ENCODE peak calls at places on chromosomes 2 and 18, in six cellular contexts. One of them, this sample, is unnamed.

GRCh38 chr2:110678457-110679336 is 834 bp upstream of the BUB1 start:
- DNase-seq in adrenal gland: peak
- DNase-seq in activated naive CD8-positive, alpha-beta T cell treated with anti-CD3 and anti-CD28 coated beads for 36 hours: peak
- DNase-seq in epithelial cell of esophagus: no peak
- DNase-seq in Daoy: peak
- DNase-seq in prostate gland: peak
- DNase-seq in this sample: no peak

GRCh38 chr2:10440736-10441135 is 7.4 kb downstream of the ODC1 start:
- DNase-seq in epithelial cell of esophagus: no peak
- DNase-seq in prostate gland: no peak
- DNase-seq in activated naive CD8-positive, alpha-beta T cell treated with anti-CD3 and anti-CD28 coated beads for 36 hours: no peak
- DNase-seq in adrenal gland: no peak
- DNase-seq in Daoy: no peak
- DNase-seq in this sample: no peak

GRCh38 chr2:20391951-20392699 is 41.5 kb upstream of the PUM2 start:
- DNase-seq in activated naive CD8-positive, alpha-beta T cell treated with anti-CD3 and anti-CD28 coated beads for 36 hours: no peak
- DNase-seq in Daoy: peak
- DNase-seq in epithelial cell of esophagus: peak
- DNase-seq in prostate gland: no peak
- DNase-seq in adrenal gland: peak
- DNase-seq in this sample: no peak

GRCh38 chr2:145341536-145341935 is 821.6 kb upstream of the ZEB2 start:
- DNase-seq in prostate gland: no peak
- DNase-seq in adrenal gland: no peak
- DNase-seq in Daoy: no peak
- DNase-seq in epithelial cell of esophagus: no peak
- DNase-seq in activated naive CD8-positive, alpha-beta T cell treated with anti-CD3 and anti-CD28 coated beads for 36 hours: no peak
- DNase-seq in this sample: no peak

GRCh38 chr2:240500561-240501423 is 57.0 kb downstream of the ANKMY1 start:
- DNase-seq in Daoy: no peak
- DNase-seq in adrenal gland: peak
- DNase-seq in epithelial cell of esophagus: no peak
- DNase-seq in activated naive CD8-positive, alpha-beta T cell treated with anti-CD3 and anti-CD28 coated beads for 36 hours: no peak
- DNase-seq in prostate gland: peak
- DNase-seq in this sample: no peak

GRCh38 chr18:10247402-10248117 is 206.9 kb upstream of the APCDD1 start:
- DNase-seq in epithelial cell of esophagus: no peak
- DNase-seq in activated naive CD8-positive, alpha-beta T cell treated with anti-CD3 and anti-CD28 coated beads for 36 hours: no peak
- DNase-seq in Daoy: no peak
- DNase-seq in prostate gland: no peak
- DNase-seq in adrenal gland: no peak
- DNase-seq in this sample: no peak

GRCh38 chr18:36301884-36302283 is 4.4 kb downstream of the FHOD3 start:
- DNase-seq in prostate gland: no peak
- DNase-seq in adrenal gland: no peak
- DNase-seq in Daoy: no peak
- DNase-seq in epithelial cell of esophagus: no peak
- DNase-seq in activated naive CD8-positive, alpha-beta T cell treated with anti-CD3 and anti-CD28 coated beads for 36 hours: no peak
- DNase-seq in this sample: no peak

GRCh38 chr2:127811397-127811860 is 458 bp upstream of the WDR33 start:
- DNase-seq in epithelial cell of esophagus: no peak
- DNase-seq in adrenal gland: no peak
- DNase-seq in Daoy: no peak
- DNase-seq in activated naive CD8-positive, alpha-beta T cell treated with anti-CD3 and anti-CD28 coated beads for 36 hours: no peak
- DNase-seq in prostate gland: no peak
- DNase-seq in this sample: no peak

This sample was measured in NCI-H1105.